ENCODE peak calls at places on chromosome 9, in seven cellular contexts. T is ovary, E is adrenal gland, Q is prostate gland, S is lung, G is fibroblast of lung, I is colonic mucosa. N is an unnamed sample. For H3K4me1 and H3K36me3, the result is how much of the 10 kb centered on the place peaks cover.

GRCh38 chr9:112174223-112174964 is 703 bp downstream of the SUSD1 start:
- DNase-seq in T (no peak), E (peak), Q (peak), S (peak), G (peak), I (peak), N (peak)

GRCh38 chr9:76818271-76818670 is 54.0 kb downstream of the PCA3 start:
- DNase-seq in T (peak), E (peak), Q (peak), S (peak), G (peak), I (peak), N (peak)

GRCh38 chr9:34365282-34365681 is 11.4 kb downstream of the MYORG start:
- DNase-seq in T (no peak), E (peak), Q (no peak), S (no peak), G (no peak), I (no peak), N (no peak)

GRCh38 chr9:21856301-21857094 is 54.1 kb downstream of the MTAP start:
- DNase-seq in T (no peak), E (no peak), Q (no peak), S (no peak), G (peak), I (no peak), N (no peak)

GRCh38 chr9:133869674-133870419 is 122.3 kb downstream of the VAV2 start:
- DNase-seq in T (no peak), E (no peak), Q (no peak), S (no peak), G (no peak), I (no peak), N (no peak)

GRCh38 chr9:15349892-15350761 is 43.1 kb upstream of the TTC39B start:
- DNase-seq in T (no peak), E (peak), Q (no peak), S (no peak), G (peak), I (peak), N (peak)

GRCh38 chr9:89878687-89879086 is 273.9 kb downstream of the GADD45G start:
- DNase-seq in T (no peak), E (peak), Q (peak), S (peak), G (peak), I (no peak), N (peak)

GRCh38 chr9:129143461-129143927 is 32.3 kb downstream of the PTPA start:
- DNase-seq in T (peak), E (peak), Q (no peak), S (peak), G (peak), I (peak), N (peak)

GRCh38 chr9:93072383-93072795 is 13.9 kb downstream of the SUSD3 start:
- DNase-seq in T (peak), E (peak), Q (peak), S (no peak), G (peak), I (peak), N (no peak)

GRCh38 chr9:121790841-121791240 is 139.4 kb downstream of the DAB2IP start:
- DNase-seq in T (no peak), E (no peak), Q (no peak), S (no peak), G (no peak), I (no peak), N (no peak)

DNA sequence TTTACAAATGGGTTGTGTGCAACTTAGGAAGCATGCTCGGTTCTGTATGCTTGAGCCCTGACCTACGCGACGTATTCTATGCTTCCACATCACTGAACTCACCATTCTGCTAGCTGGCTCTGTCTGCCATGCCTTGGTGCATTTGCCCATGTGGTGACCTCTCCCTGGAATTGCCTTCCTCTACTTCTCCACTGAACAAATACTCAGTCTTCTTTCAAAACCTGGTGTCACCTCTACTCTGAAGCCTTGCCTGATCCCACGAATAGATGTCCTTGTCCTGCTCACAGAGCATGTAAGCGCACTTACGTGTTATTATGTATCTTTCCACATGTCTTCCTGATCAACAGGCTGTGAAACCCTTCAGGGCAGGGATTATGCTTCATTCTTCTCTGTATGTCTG is 194.3 kb downstream of the ERCC6L2 start:
- DNase-seq in T (no peak), E (no peak), Q (no peak), S (no peak), G (no peak), I (no peak), N (peak)
- H3K4me1 ChIP-seq in T (under half), E (under half), Q (under half), S (under half), G (under half), I (under half), N (half or more)

GRCh38 chr9:85610074-85610855 is 131.5 kb downstream of the AGTPBP1 start:
- DNase-seq in T (no peak), E (peak), Q (peak), S (no peak), G (peak), I (peak), N (peak)
- H3K36me3 ChIP-seq in T (under half), E (under half), Q (under half), S (under half), G (under half), I (under half), N (under half)

GRCh38 chr9:36788534-36788933 is 215.8 kb downstream of the MELK start:
- DNase-seq in T (no peak), E (no peak), Q (no peak), S (no peak), G (no peak), I (no peak), N (no peak)
- TF ChIP-seq CTCF in T (no peak), E (peak), Q (no peak), S (no peak), G (peak), I (no peak), N (no peak)

DNA sequence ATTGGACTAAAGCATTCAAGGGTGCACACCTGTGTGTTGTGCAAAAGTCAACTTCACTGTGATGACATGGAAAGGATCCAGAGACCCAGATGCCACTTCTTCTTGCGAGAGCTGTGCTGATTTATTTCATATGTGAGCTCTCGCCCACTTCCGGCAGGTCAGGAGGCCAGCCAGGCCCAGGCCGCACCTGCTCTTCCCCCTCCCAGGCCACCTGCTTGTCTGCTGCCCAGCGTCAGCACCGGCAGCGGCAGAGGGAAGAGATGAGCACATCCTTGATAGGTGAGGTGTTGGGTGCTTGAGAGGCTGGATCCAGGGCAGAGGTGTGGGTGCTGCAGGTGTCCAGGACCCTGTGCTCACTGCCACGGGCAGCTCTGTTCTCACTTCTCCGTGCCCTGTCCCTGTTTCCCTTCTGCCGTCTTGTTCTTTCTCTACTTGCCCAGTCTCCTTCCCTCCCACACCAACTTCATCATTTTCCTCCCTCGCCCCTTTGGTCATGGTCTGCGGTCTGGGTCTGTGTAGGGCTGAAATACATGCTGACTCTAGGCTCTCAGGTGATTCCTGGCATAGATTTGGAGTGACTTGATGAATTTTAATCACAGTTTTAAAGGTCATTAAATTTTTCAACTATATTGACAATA is 242.8 kb downstream of the FANCC start:
- DNase-seq in T (no peak), E (no peak), Q (no peak), S (no peak), G (no peak), I (peak), N (peak)
- H3K4me1 ChIP-seq in T (under half), E (under half), Q (under half), S (under half), G (under half), I (under half), N (half or more)

GRCh38 chr9:96116275-96117051 is 185.5 kb downstream of the HSD17B3 start:
- DNase-seq in T (no peak), E (no peak), Q (peak), S (no peak), G (peak), I (peak), N (no peak)

GRCh38 chr9:96113045-96113444 is 188.9 kb downstream of the HSD17B3 start:
- DNase-seq in T (no peak), E (no peak), Q (no peak), S (no peak), G (no peak), I (no peak), N (no peak)

GRCh38 chr9:96122255-96122654 is 179.7 kb downstream of the HSD17B3 start:
- DNase-seq in T (no peak), E (no peak), Q (no peak), S (no peak), G (no peak), I (no peak), N (no peak)

GRCh38 chr9:96121162-96121561 is 180.8 kb downstream of the HSD17B3 start:
- DNase-seq in T (no peak), E (no peak), Q (no peak), S (no peak), G (no peak), I (no peak), N (no peak)

GRCh38 chr9:96117398-96118060 is 184.4 kb downstream of the HSD17B3 start:
- DNase-seq in T (no peak), E (no peak), Q (no peak), S (no peak), G (no peak), I (no peak), N (no peak)
- H3K36me3 ChIP-seq in T (under half), E (under half), Q (under half), S (under half), G (under half), I (under half), N (under half)

DNA sequence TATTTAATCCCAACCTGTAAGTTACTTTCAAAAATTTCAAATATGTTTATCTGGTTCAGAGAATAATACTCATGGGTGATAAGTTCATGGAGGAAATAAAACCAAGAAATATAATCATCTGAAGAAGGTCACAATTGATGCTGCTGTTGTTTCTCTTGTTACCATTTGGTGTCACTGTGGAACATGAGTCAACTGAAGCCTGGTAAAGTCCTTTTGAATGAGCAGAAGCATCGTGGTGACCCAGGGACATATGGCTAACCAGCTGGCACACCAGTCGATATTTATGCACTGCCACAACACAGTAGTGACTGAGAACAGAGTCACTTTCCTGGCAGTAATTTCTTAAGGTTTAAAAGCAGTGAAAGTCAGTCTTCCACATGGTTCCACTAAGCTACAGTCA is 612.9 kb upstream of the TLE4 start:
- DNase-seq in T (no peak), E (no peak), Q (no peak), S (no peak), G (no peak), I (no peak), N (no peak)
- TF ChIP-seq CTCF in T (no peak), E (no peak), Q (no peak), S (no peak), G (no peak), I (no peak), N (no peak)

N was measured in thyroid gland.